ENCODE peak calls at places on chromosomes 11 and 22, in ten cellular contexts. P, V, H, K, W, Q, T, B, N and L are unnamed samples.
A peak's percentile ranks its signal among the peaks of the same experiment; 100 is the strongest.

GRCh38 chr11:534592-535518 is 521 bp downstream of the HRAS start:
- DNase-seq in K (no peak), B (no peak), W (no peak), V (no peak), T (no peak), H (peak; percentile 17), N (peak; percentile 28), Q (peak; percentile 76), P (no peak), L (no peak)

GRCh38 chr22:44994399-44995281 is 15.2 kb downstream of the PHF21B start:
- DNase-seq in Q (no peak), V (no peak), P (no peak), K (no peak), N (no peak), H (no peak), W (no peak), T (no peak), B (no peak), L (no peak)

GRCh38 chr22:49589301-49589700 is 238.4 kb downstream of the BRD1 start:
- DNase-seq in V (no peak), P (no peak), B (no peak), H (no peak), Q (no peak), K (no peak), T (no peak), N (no peak), W (no peak), L (no peak)

GRCh38 chr11:122091850-122092249 is 24.2 kb downstream of the BLID start:
- DNase-seq in H (peak; percentile 31), Q (no peak), V (no peak), T (no peak), K (no peak), B (no peak), N (no peak), P (no peak), W (no peak), L (no peak)

GRCh38 chr22:49907807-49908206 is 10.4 kb downstream of the ALG12 start:
- DNase-seq in V (no peak), B (no peak), H (no peak), Q (no peak), K (no peak), W (no peak), T (no peak), P (no peak), N (no peak), L (no peak)

GRCh38 chr11:131658414-131658813 is 288.0 kb downstream of the NTM start:
- DNase-seq in K (no peak), N (no peak), V (no peak), B (no peak), P (no peak), H (no peak), W (no peak), Q (no peak), T (no peak), L (no peak)

GRCh38 chr11:1827095-1827797 is 7.5 kb upstream of the SYT8 start:
- DNase-seq in T (peak; percentile 58), B (no peak), W (no peak), V (peak; percentile 64), H (peak; percentile 74), K (peak; percentile 95), P (peak; percentile 61), Q (peak; percentile 69), N (no peak), L (peak; percentile 19)

GRCh38 chr11:78801161-78801884 is 226.7 kb upstream of the NARS2 start:
- DNase-seq in T (peak; percentile 75), V (peak; percentile 45), P (peak; percentile 95), N (no peak), H (peak; percentile 83), B (no peak), K (no peak), W (no peak), Q (no peak), L (no peak)

GRCh38 chr22:44807232-44807631 is 54.9 kb downstream of the ARHGAP8 start:
- DNase-seq in N (peak; percentile 45), P (no peak), W (no peak), V (no peak), B (no peak), T (no peak), H (no peak), Q (no peak), K (no peak), L (no peak)

GRCh38 chr11:70813651-70814050 is 415.3 kb downstream of the CTTN start:
- DNase-seq in T (no peak), V (no peak), N (no peak), W (no peak), H (no peak), P (no peak), K (no peak), Q (no peak), B (no peak), L (no peak)

GRCh38 chr11:117992620-117993019 is 6.4 kb downstream of the IL10RA start:
- DNase-seq in P (no peak), N (no peak), K (no peak), V (no peak), T (no peak), Q (no peak), B (no peak), H (no peak), W (no peak), L (no peak)

GRCh38 chr11:32434387-32435151 is 770 bp downstream of the WT1 start:
- DNase-seq in V (peak; percentile 56), T (no peak), B (peak; percentile 14), K (no peak), Q (no peak), W (peak; percentile 52), N (peak; percentile 66), H (no peak), P (no peak), L (peak; percentile 33)

GRCh38 chr11:71542856-71543743 is 5.1 kb upstream of the KRTAP5-9 start:
- DNase-seq in Q (no peak), N (no peak), K (no peak), W (no peak), P (no peak), T (no peak), B (no peak), V (no peak), H (no peak), L (no peak)

GRCh38 chr11:43947003-43947500 is 4.6 kb downstream of the C11orf96 start:
- DNase-seq in Q (no peak), V (peak; percentile 24), W (peak; percentile 22), T (no peak), N (peak; percentile 39), B (no peak), P (peak; percentile 39), K (no peak), H (peak; percentile 59), L (no peak)
- TF ChIP-seq CTCF in Q (peak; percentile 38), V (no peak), W (peak; percentile 9), T (peak; percentile 36), N (no peak), B (peak; percentile 29), P (peak; percentile 63), K (peak; percentile 31), H (peak; percentile 31), L (peak; percentile 8)

GRCh38 chr11:8318536-8318935 is 54.9 kb upstream of the LMO1 start:
- DNase-seq in Q (no peak), B (no peak), N (peak; percentile 81), P (no peak), H (no peak), K (no peak), V (no peak), W (peak; percentile 39), T (no peak), L (peak; percentile 87)
- TF ChIP-seq CTCF in Q (peak; percentile 63), B (peak; percentile 43), N (peak; percentile 84), P (peak; percentile 27), H (peak; percentile 6), K (no peak), V (no peak), W (peak; percentile 43), T (peak; percentile 14), L (peak; percentile 80)

GRCh38 chr11:64888406-64888757 is 10.0 kb upstream of the EHD1 start:
- DNase-seq in K (no peak), B (no peak), T (no peak), Q (no peak), W (no peak), N (no peak), V (no peak), P (no peak), H (no peak), L (no peak)

GRCh38 chr11:64890084-64890944 is 11.9 kb upstream of the EHD1 start:
- DNase-seq in N (no peak), W (no peak), P (no peak), B (no peak), H (no peak), K (no peak), Q (no peak), T (no peak), V (no peak), L (no peak)

GRCh38 chr11:64887234-64887756 is 8.9 kb upstream of the EHD1 start:
- DNase-seq in P (no peak), T (no peak), V (no peak), N (no peak), B (no peak), Q (no peak), W (no peak), K (no peak), H (no peak), L (no peak)

GRCh38 chr11:64887757-64888405 is 9.5 kb upstream of the EHD1 start:
- DNase-seq in K (peak; percentile 92), T (no peak), N (peak; percentile 91), W (peak; percentile 92), H (no peak), B (peak; percentile 80), V (peak; percentile 80), Q (peak; percentile 88), P (no peak), L (peak; percentile 88)

GRCh38 chr11:64888761-64889511 is 10.5 kb upstream of the EHD1 start:
- DNase-seq in K (no peak), V (no peak), Q (no peak), T (no peak), P (no peak), N (no peak), H (peak; percentile 82), B (no peak), W (no peak), L (no peak)
- TF ChIP-seq CTCF in K (no peak), V (no peak), Q (no peak), T (no peak), P (no peak), N (no peak), H (no peak), B (no peak), W (no peak), L (no peak)

DNA sequence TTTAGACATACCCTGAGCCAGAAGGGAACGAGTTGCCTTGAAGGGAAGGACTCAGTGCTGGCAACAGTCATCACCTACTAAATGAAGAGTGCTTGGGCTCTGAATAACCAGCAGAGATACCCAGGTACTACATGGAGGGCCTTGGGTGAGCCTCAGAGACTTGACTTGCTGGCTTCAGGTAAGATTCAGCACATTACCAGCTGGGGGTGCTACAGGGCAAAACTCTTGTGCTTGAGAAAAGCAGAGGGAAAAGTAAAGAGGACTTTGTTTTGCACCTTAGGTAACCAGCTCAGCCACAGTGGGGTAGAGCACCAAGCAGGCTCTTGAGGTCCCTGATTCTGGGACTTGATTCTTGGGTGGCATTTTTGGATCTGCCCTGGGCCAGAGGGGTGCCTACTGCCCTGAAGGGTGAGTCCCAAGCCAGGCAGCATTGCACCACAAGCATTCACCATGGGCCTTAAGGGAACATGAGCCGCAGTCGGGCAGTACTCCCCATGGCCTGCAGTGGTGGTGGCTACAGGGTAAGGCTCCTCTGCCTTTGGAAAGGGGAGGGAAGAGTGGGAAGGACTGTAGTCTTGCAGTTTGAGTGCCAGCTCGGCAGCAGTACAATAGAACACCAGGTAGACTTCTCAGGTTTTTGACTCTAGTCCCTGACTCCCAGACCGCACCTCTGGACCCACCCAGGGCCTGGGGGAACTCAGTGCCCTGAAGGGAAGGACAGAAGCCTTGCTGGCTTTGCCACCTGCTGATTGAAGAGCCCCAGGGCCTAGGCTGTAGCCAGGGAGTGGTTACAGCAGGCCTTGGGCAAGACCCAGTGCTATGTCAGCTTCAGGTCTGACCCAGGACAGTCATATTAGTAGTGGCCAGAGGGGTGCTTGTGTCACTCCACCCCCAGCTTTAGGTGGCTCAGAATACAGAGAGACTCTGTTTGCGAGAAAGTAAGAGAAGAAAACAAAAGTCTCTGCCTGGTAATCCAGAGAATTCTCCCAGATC is 22.7 kb upstream of the PLEKHA7 start:
- DNase-seq in T (no peak), K (no peak), H (no peak), P (no peak), Q (no peak), N (peak; percentile 67), V (no peak), B (no peak), W (no peak), L (no peak)
- TF ChIP-seq CTCF in T (no peak), K (no peak), H (peak; percentile 25), P (no peak), Q (no peak), N (peak; percentile 26), V (no peak), B (no peak), W (no peak), L (no peak)